ENCODE peak calls at places on chromosomes 13 and 19, in four cellular contexts. One of them, this sample, is unnamed.

GRCh38 chr19:51417107-51417806 is at the start of gene SIGLEC10:
- DNase-seq in hypothalamus: no peak
- DNase-seq in GM13977: peak
- DNase-seq in iris pigment epithelial cell: no peak
- DNase-seq in this sample: no peak

GRCh38 chr13:102018716-102019115 is 383.1 kb downstream of the FGF14 start:
- DNase-seq in hypothalamus: no peak
- DNase-seq in GM13977: no peak
- DNase-seq in iris pigment epithelial cell: peak
- DNase-seq in this sample: no peak

GRCh38 chr19:32828643-32829344 is 40.8 kb downstream of the SLC7A9 start:
- DNase-seq in hypothalamus: no peak
- DNase-seq in GM13977: no peak
- DNase-seq in iris pigment epithelial cell: no peak
- DNase-seq in this sample: no peak

GRCh38 chr19:35139618-35139943 is 957 bp downstream of the FXYD1 start:
- DNase-seq in hypothalamus: no peak
- DNase-seq in GM13977: no peak
- DNase-seq in iris pigment epithelial cell: no peak
- DNase-seq in this sample: no peak

GRCh38 chr19:19602713-19603320 is 15.7 kb downstream of the PBX4 start:
- DNase-seq in hypothalamus: no peak
- DNase-seq in GM13977: no peak
- DNase-seq in iris pigment epithelial cell: no peak
- DNase-seq in this sample: no peak

GRCh38 chr13:103356226-103356864 is 290.1 kb upstream of the SLC10A2 start:
- DNase-seq in hypothalamus: no peak
- DNase-seq in GM13977: no peak
- DNase-seq in iris pigment epithelial cell: no peak
- DNase-seq in this sample: no peak

GRCh38 chr13:51734786-51735185 is 69.2 kb downstream of the DHRS12 start:
- DNase-seq in hypothalamus: no peak
- DNase-seq in GM13977: no peak
- DNase-seq in iris pigment epithelial cell: peak
- DNase-seq in this sample: peak

GRCh38 chr19:34308381-34309367 is 54.3 kb downstream of the GARRE1 start:
- DNase-seq in hypothalamus: no peak
- DNase-seq in GM13977: no peak
- DNase-seq in iris pigment epithelial cell: peak
- DNase-seq in this sample: no peak

GRCh38 chr13:48579167-48579918 is 46.5 kb upstream of the RCBTB2 start:
- DNase-seq in hypothalamus: no peak
- DNase-seq in GM13977: peak
- DNase-seq in iris pigment epithelial cell: no peak
- DNase-seq in this sample: no peak

GRCh38 chr19:10517361-10517759 is at the start of gene S1PR5:
- DNase-seq in hypothalamus: peak
- DNase-seq in GM13977: peak
- DNase-seq in iris pigment epithelial cell: no peak
- DNase-seq in this sample: no peak

GRCh38 chr19:8577741-8578140 is 499 bp upstream of the MYO1F start:
- DNase-seq in hypothalamus: no peak
- DNase-seq in GM13977: no peak
- DNase-seq in iris pigment epithelial cell: no peak
- DNase-seq in this sample: no peak

GRCh38 chr13:80011448-80012212 is 329.3 kb downstream of the SPRY2 start:
- DNase-seq in hypothalamus: peak
- DNase-seq in GM13977: no peak
- DNase-seq in iris pigment epithelial cell: peak
- DNase-seq in this sample: no peak

This sample was measured in IMR-90.